ENCODE peak calls at places on chromosome 2, in five cellular contexts. One of them, this sample, is unnamed.
A peak's percentile ranks its signal among the peaks of the same experiment; 100 is the strongest.

GRCh38 chr2:40734797-40735196 is 282.9 kb upstream of the SLC8A1 start:
- DNase-seq in MM.1S: no peak
- DNase-seq in GM23338: no peak
- DNase-seq in fibroblast of lung: peak; percentile 79
- DNase-seq in hepatocyte: no peak
- DNase-seq in this sample: no peak

GRCh38 chr2:136764397-136765255 is 719 bp upstream of the THSD7B start:
- DNase-seq in MM.1S: peak; percentile 46
- DNase-seq in GM23338: peak; percentile 81
- DNase-seq in fibroblast of lung: no peak
- DNase-seq in hepatocyte: peak; percentile 67
- DNase-seq in this sample: peak; percentile 64

GRCh38 chr2:85804583-85804982 is 50.8 kb downstream of the ATOH8 start:
- DNase-seq in MM.1S: no peak
- DNase-seq in GM23338: peak; percentile 61
- DNase-seq in fibroblast of lung: no peak
- DNase-seq in hepatocyte: no peak
- DNase-seq in this sample: peak; percentile 82

GRCh38 chr2:5444854-5445253 is 247.3 kb upstream of the SOX11 start:
- DNase-seq in MM.1S: no peak
- DNase-seq in GM23338: no peak
- DNase-seq in fibroblast of lung: no peak
- DNase-seq in hepatocyte: no peak
- DNase-seq in this sample: no peak

GRCh38 chr2:134539946-134540345 is 178.9 kb downstream of the TMEM163 start:
- DNase-seq in MM.1S: no peak
- DNase-seq in GM23338: no peak
- DNase-seq in fibroblast of lung: no peak
- DNase-seq in hepatocyte: no peak
- DNase-seq in this sample: no peak

GRCh38 chr2:191376981-191377629 is 131.9 kb downstream of the MYO1B start:
- DNase-seq in MM.1S: no peak
- DNase-seq in GM23338: peak; percentile 14
- DNase-seq in fibroblast of lung: peak; percentile 97
- DNase-seq in hepatocyte: peak; percentile 86
- DNase-seq in this sample: no peak

GRCh38 chr2:95357717-95358280 is 44.7 kb upstream of the FAHD2A start:
- DNase-seq in MM.1S: no peak
- DNase-seq in GM23338: no peak
- DNase-seq in fibroblast of lung: no peak
- DNase-seq in hepatocyte: no peak
- DNase-seq in this sample: peak; percentile 57

GRCh38 chr2:23513881-23514793 is 129.2 kb downstream of the KLHL29 start:
- DNase-seq in MM.1S: no peak
- DNase-seq in GM23338: no peak
- DNase-seq in fibroblast of lung: no peak
- DNase-seq in hepatocyte: no peak
- DNase-seq in this sample: no peak

GRCh38 chr2:162116372-162116771 is 35.7 kb downstream of the GCG start:
- DNase-seq in MM.1S: no peak
- DNase-seq in GM23338: no peak
- DNase-seq in fibroblast of lung: no peak
- DNase-seq in hepatocyte: no peak
- DNase-seq in this sample: no peak

GRCh38 chr2:29233428-29233827 is 118.2 kb downstream of the CLIP4 start:
- DNase-seq in MM.1S: no peak
- DNase-seq in GM23338: no peak
- DNase-seq in fibroblast of lung: no peak
- DNase-seq in hepatocyte: peak; percentile 35
- DNase-seq in this sample: no peak

GRCh38 chr2:235936493-235936892 is 231.7 kb downstream of the GBX2 start:
- DNase-seq in MM.1S: no peak
- DNase-seq in GM23338: peak; percentile 71
- DNase-seq in fibroblast of lung: no peak
- DNase-seq in hepatocyte: no peak
- DNase-seq in this sample: no peak

GRCh38 chr2:161402297-161402696 is 13.8 kb upstream of the TBR1 start:
- DNase-seq in MM.1S: no peak
- DNase-seq in GM23338: no peak
- DNase-seq in fibroblast of lung: no peak
- DNase-seq in hepatocyte: no peak
- DNase-seq in this sample: no peak

GRCh38 chr2:190984595-190984994 is 29.4 kb downstream of the STAT1 start:
- DNase-seq in MM.1S: no peak
- DNase-seq in GM23338: no peak
- DNase-seq in fibroblast of lung: peak; percentile 95
- DNase-seq in hepatocyte: no peak
- DNase-seq in this sample: peak; percentile 78

GRCh38 chr2:11774600-11774999 is 28.2 kb downstream of the LPIN1 start:
- DNase-seq in MM.1S: peak; percentile 8
- DNase-seq in GM23338: no peak
- DNase-seq in fibroblast of lung: no peak
- DNase-seq in hepatocyte: no peak
- DNase-seq in this sample: no peak

GRCh38 chr2:164495491-164496223 is 125.6 kb downstream of the GRB14 start:
- DNase-seq in MM.1S: no peak
- DNase-seq in GM23338: peak; percentile 78
- DNase-seq in fibroblast of lung: peak; percentile 73
- DNase-seq in hepatocyte: peak; percentile 42
- DNase-seq in this sample: peak; percentile 26

GRCh38 chr2:205771063-205771462 is 88.8 kb downstream of the NRP2 start:
- DNase-seq in MM.1S: no peak
- DNase-seq in GM23338: no peak
- DNase-seq in fibroblast of lung: peak; percentile 62
- DNase-seq in hepatocyte: peak; percentile 58
- DNase-seq in this sample: no peak

GRCh38 chr2:118386636-118387302 is 298.5 kb downstream of the INSIG2 start:
- DNase-seq in MM.1S: no peak
- DNase-seq in GM23338: no peak
- DNase-seq in fibroblast of lung: peak; percentile 80
- DNase-seq in hepatocyte: no peak
- DNase-seq in this sample: peak; percentile 89

GRCh38 chr2:113720167-113720566 is 36.3 kb downstream of the SLC35F5 start:
- DNase-seq in MM.1S: peak; percentile 28
- DNase-seq in GM23338: peak; percentile 34
- DNase-seq in fibroblast of lung: peak; percentile 16
- DNase-seq in hepatocyte: no peak
- DNase-seq in this sample: peak; percentile 58

GRCh38 chr2:66437601-66438497 is 2.9 kb downstream of the MEIS1 start:
- DNase-seq in MM.1S: peak; percentile 32
- DNase-seq in GM23338: peak; percentile 42
- DNase-seq in fibroblast of lung: peak; percentile 41
- DNase-seq in hepatocyte: peak; percentile 22
- DNase-seq in this sample: no peak

GRCh38 chr2:70258532-70258875 is 567 bp downstream of the PCYOX1 start:
- DNase-seq in MM.1S: peak; percentile 25
- DNase-seq in GM23338: peak; percentile 35
- DNase-seq in fibroblast of lung: peak; percentile 13
- DNase-seq in hepatocyte: peak; percentile 68
- DNase-seq in this sample: peak; percentile 95

GRCh38 chr2:100887039-100887578 is 67.2 kb downstream of the NPAS2 start:
- DNase-seq in MM.1S: no peak
- DNase-seq in GM23338: peak; percentile 25
- DNase-seq in fibroblast of lung: no peak
- DNase-seq in hepatocyte: no peak
- DNase-seq in this sample: no peak

GRCh38 chr2:107663632-107664031 is 163.1 kb upstream of the RGPD4 start:
- DNase-seq in MM.1S: no peak
- DNase-seq in GM23338: no peak
- DNase-seq in fibroblast of lung: no peak
- DNase-seq in hepatocyte: no peak
- DNase-seq in this sample: no peak

GRCh38 chr2:20609995-20610357 is 40.9 kb downstream of the HS1BP3 start:
- DNase-seq in MM.1S: no peak
- DNase-seq in GM23338: no peak
- DNase-seq in fibroblast of lung: no peak
- DNase-seq in hepatocyte: no peak
- DNase-seq in this sample: no peak

GRCh38 chr2:214139630-214140284 is 271.1 kb upstream of the VWC2L start:
- DNase-seq in MM.1S: no peak
- DNase-seq in GM23338: no peak
- DNase-seq in fibroblast of lung: no peak
- DNase-seq in hepatocyte: no peak
- DNase-seq in this sample: no peak

GRCh38 chr2:34096552-34097171 is 497.6 kb upstream of the FAM98A start:
- DNase-seq in MM.1S: peak; percentile 64
- DNase-seq in GM23338: peak; percentile 82
- DNase-seq in fibroblast of lung: peak; percentile 51
- DNase-seq in hepatocyte: peak; percentile 88
- DNase-seq in this sample: no peak

GRCh38 chr2:101698419-101699190 is 1.1 kb downstream of the MAP4K4 start:
- DNase-seq in MM.1S: no peak
- DNase-seq in GM23338: peak; percentile 32
- DNase-seq in fibroblast of lung: peak; percentile 45
- DNase-seq in hepatocyte: peak; percentile 19
- DNase-seq in this sample: peak; percentile 89

GRCh38 chr2:167861574-167862193 is 385.7 kb downstream of the STK39 start:
- DNase-seq in MM.1S: no peak
- DNase-seq in GM23338: peak; percentile 64
- DNase-seq in fibroblast of lung: no peak
- DNase-seq in hepatocyte: no peak
- DNase-seq in this sample: no peak

GRCh38 chr2:63012541-63012940 is 38.1 kb upstream of the OTX1 start:
- DNase-seq in MM.1S: no peak
- DNase-seq in GM23338: no peak
- DNase-seq in fibroblast of lung: peak; percentile 50
- DNase-seq in hepatocyte: no peak
- DNase-seq in this sample: no peak

GRCh38 chr2:70085711-70086277 is 1.5 kb upstream of the PCBP1 start:
- DNase-seq in MM.1S: peak; percentile 48
- DNase-seq in GM23338: peak; percentile 34
- DNase-seq in fibroblast of lung: no peak
- DNase-seq in hepatocyte: no peak
- DNase-seq in this sample: peak; percentile 76

GRCh38 chr2:84904717-84905174 is 710 bp upstream of the TMSB10 start:
- DNase-seq in MM.1S: no peak
- DNase-seq in GM23338: peak; percentile 83
- DNase-seq in fibroblast of lung: peak; percentile 71
- DNase-seq in hepatocyte: peak; percentile 76
- DNase-seq in this sample: peak; percentile 80

GRCh38 chr2:204453730-204454167 is 91.5 kb upstream of the PARD3B start:
- DNase-seq in MM.1S: no peak
- DNase-seq in GM23338: peak; percentile 37
- DNase-seq in fibroblast of lung: peak; percentile 7
- DNase-seq in hepatocyte: peak; percentile 54
- DNase-seq in this sample: peak; percentile 19

GRCh38 chr2:118224144-118224887 is 136.0 kb downstream of the INSIG2 start:
- DNase-seq in MM.1S: peak; percentile 58
- DNase-seq in GM23338: peak; percentile 61
- DNase-seq in fibroblast of lung: peak; percentile 22
- DNase-seq in hepatocyte: peak; percentile 21
- DNase-seq in this sample: peak; percentile 83

GRCh38 chr2:114526856-114527255 is 84.4 kb downstream of the DPP10 start:
- DNase-seq in MM.1S: no peak
- DNase-seq in GM23338: no peak
- DNase-seq in fibroblast of lung: no peak
- DNase-seq in hepatocyte: no peak
- DNase-seq in this sample: no peak

GRCh38 chr2:166449439-166449838 is 44.6 kb downstream of the SCN7A start:
- DNase-seq in MM.1S: peak; percentile 10
- DNase-seq in GM23338: no peak
- DNase-seq in fibroblast of lung: no peak
- DNase-seq in hepatocyte: no peak
- DNase-seq in this sample: no peak

GRCh38 chr2:200136655-200137054 is 169.8 kb upstream of the SPATS2L start:
- DNase-seq in MM.1S: no peak
- DNase-seq in GM23338: peak; percentile 90
- DNase-seq in fibroblast of lung: no peak
- DNase-seq in hepatocyte: no peak
- DNase-seq in this sample: no peak

GRCh38 chr2:216217904-216218260 is 108.7 kb downstream of the XRCC5 start:
- DNase-seq in MM.1S: peak; percentile 83
- DNase-seq in GM23338: no peak
- DNase-seq in fibroblast of lung: no peak
- DNase-seq in hepatocyte: no peak
- DNase-seq in this sample: no peak
- H3K4me2 ChIP-seq in MM.1S: peak overlapping the region; percentile 96
- H3K4me2 ChIP-seq in GM23338: no peak overlapping the region
- H3K4me2 ChIP-seq in fibroblast of lung: peak overlapping the region; percentile 26
- H3K4me2 ChIP-seq in hepatocyte: no peak overlapping the region
- H3K4me2 ChIP-seq in this sample: peak overlapping the region; percentile 61

GRCh38 chr2:73856214-73856613 is 27.5 kb downstream of the STAMBP start:
- DNase-seq in MM.1S: no peak
- DNase-seq in GM23338: no peak
- DNase-seq in fibroblast of lung: peak; percentile 99
- DNase-seq in hepatocyte: no peak
- DNase-seq in this sample: peak; percentile 81

GRCh38 chr2:73855526-73855925 is 26.8 kb downstream of the STAMBP start:
- DNase-seq in MM.1S: no peak
- DNase-seq in GM23338: no peak
- DNase-seq in fibroblast of lung: peak; percentile 60
- DNase-seq in hepatocyte: no peak
- DNase-seq in this sample: no peak

GRCh38 chr2:73862987-73863386 is 29.8 kb upstream of the ACTG2 start:
- DNase-seq in MM.1S: no peak
- DNase-seq in GM23338: no peak
- DNase-seq in fibroblast of lung: no peak
- DNase-seq in hepatocyte: no peak
- DNase-seq in this sample: no peak

GRCh38 chr2:73859721-73860586 is 31.2 kb downstream of the STAMBP start:
- DNase-seq in MM.1S: no peak
- DNase-seq in GM23338: no peak
- DNase-seq in fibroblast of lung: peak; percentile 91
- DNase-seq in hepatocyte: peak; percentile 51
- DNase-seq in this sample: peak; percentile 90
- H3K36me3 ChIP-seq in MM.1S: no peaks in the 10 kb centered on the region
- H3K36me3 ChIP-seq in GM23338: peaks cover 45% of the 10 kb centered on the region
- H3K36me3 ChIP-seq in fibroblast of lung: peaks cover 3% of the 10 kb centered on the region
- H3K36me3 ChIP-seq in hepatocyte: no peaks in the 10 kb centered on the region
- H3K36me3 ChIP-seq in this sample: peaks cover 54% of the 10 kb centered on the region

DNA sequence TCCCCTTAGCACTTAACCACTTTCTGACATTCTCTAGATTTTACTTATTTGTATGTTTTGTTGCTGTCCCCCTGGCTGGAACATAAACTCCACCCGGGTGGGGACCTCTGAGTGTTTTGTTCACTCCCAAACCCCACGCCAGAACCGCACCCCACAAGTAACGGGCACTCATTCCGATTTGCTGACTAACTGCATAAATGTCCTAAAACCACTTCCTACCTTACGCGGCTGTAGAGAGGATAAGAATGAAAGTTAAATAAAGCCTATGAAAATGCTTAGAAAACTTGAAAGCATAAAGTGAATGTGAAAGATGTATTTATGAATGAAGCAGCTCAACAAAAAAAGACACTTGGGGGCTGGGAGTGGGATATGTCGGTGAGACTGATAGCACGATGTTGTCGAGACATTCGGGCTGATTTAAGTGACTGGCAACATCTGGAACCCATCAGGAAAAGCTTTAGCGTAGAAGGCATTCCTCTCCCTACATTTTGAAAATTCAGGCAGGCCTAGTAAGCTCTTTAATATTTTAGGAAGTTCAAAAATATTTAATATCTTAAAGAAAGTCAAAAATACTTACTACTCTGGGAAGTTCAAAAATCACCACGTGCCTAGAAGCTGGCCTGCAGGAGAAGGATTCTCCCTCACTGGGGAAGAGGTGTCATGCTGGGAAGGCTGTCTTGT is 206.7 kb downstream of the SH3RF3 start:
- DNase-seq in MM.1S: peak; percentile 76
- DNase-seq in GM23338: no peak
- DNase-seq in fibroblast of lung: peak; percentile 90
- DNase-seq in hepatocyte: no peak
- DNase-seq in this sample: no peak
- H3K4me2 ChIP-seq in MM.1S: peak overlapping the region; percentile 56
- H3K4me2 ChIP-seq in GM23338: no peak overlapping the region
- H3K4me2 ChIP-seq in fibroblast of lung: peak overlapping the region; percentile 38
- H3K4me2 ChIP-seq in hepatocyte: peak overlapping the region; percentile 46
- H3K4me2 ChIP-seq in this sample: peak overlapping the region; percentile 87

GRCh38 chr2:196876364-196876763 is 50.1 kb downstream of the PGAP1 start:
- DNase-seq in MM.1S: no peak
- DNase-seq in GM23338: no peak
- DNase-seq in fibroblast of lung: no peak
- DNase-seq in hepatocyte: no peak
- DNase-seq in this sample: no peak
- H3K36me3 ChIP-seq in MM.1S: no peaks in the 10 kb centered on the region
- H3K36me3 ChIP-seq in GM23338: peaks cover 18% of the 10 kb centered on the region
- H3K36me3 ChIP-seq in fibroblast of lung: no peaks in the 10 kb centered on the region
- H3K36me3 ChIP-seq in hepatocyte: no peaks in the 10 kb centered on the region
- H3K36me3 ChIP-seq in this sample: peaks cover 7% of the 10 kb centered on the region

This sample was measured in osteoblast.